ENCODE peak calls at places on chromosomes 6 and 20, in six cellular contexts. M is type B pancreatic cell, H is GM06990, P is nephron progenitor cell, Z is GM12865, G is MCF 10A. K is an unnamed sample.

GRCh38 chr20:3765171-3765887 is 2.2 kb downstream of the ADISSP start:
- DNase-seq in M (no peak), H (no peak), P (no peak), Z (no peak), G (no peak), K (no peak)

GRCh38 chr6:139236105-139236504 is 55.7 kb downstream of the TXLNB start:
- DNase-seq in M (no peak), H (no peak), P (no peak), Z (no peak), G (no peak), K (peak; percentile 40)

GRCh38 chr6:117629119-117629518 is 26.8 kb upstream of the GOPC start:
- DNase-seq in M (no peak), H (no peak), P (no peak), Z (no peak), G (no peak), K (no peak)

GRCh38 chr20:56924976-56925695 is 296.0 kb downstream of the TFAP2C start:
- DNase-seq in M (peak; percentile 83), H (no peak), P (peak; percentile 86), Z (no peak), G (no peak), K (no peak)

GRCh38 chr6:20715135-20715806 is 181.0 kb downstream of the CDKAL1 start:
- DNase-seq in M (no peak), H (no peak), P (no peak), Z (no peak), G (no peak), K (no peak)

GRCh38 chr6:119096683-119097310 is 18.3 kb upstream of the FAM184A start:
- DNase-seq in M (no peak), H (no peak), P (no peak), Z (no peak), G (peak; percentile 86), K (no peak)

GRCh38 chr6:151034825-151035781 is 169.6 kb downstream of the MTHFD1L start:
- DNase-seq in M (no peak), H (no peak), P (no peak), Z (no peak), G (no peak), K (no peak)

GRCh38 chr6:108448481-108448880 is 112.2 kb upstream of the FOXO3 start:
- DNase-seq in M (no peak), H (no peak), P (no peak), Z (no peak), G (no peak), K (no peak)

GRCh38 chr20:49942942-49943341 is 6.7 kb downstream of the RNF114 start:
- DNase-seq in M (no peak), H (no peak), P (no peak), Z (no peak), G (no peak), K (no peak)

GRCh38 chr6:17493286-17493685 is 99.9 kb downstream of the CAP2 start:
- DNase-seq in M (peak; percentile 20), H (no peak), P (no peak), Z (no peak), G (peak; percentile 73), K (no peak)

GRCh38 chr6:17343215-17343614 is 50.2 kb upstream of the CAP2 start:
- DNase-seq in M (no peak), H (no peak), P (no peak), Z (no peak), G (no peak), K (no peak)

GRCh38 chr6:148112851-148113319 is 229.8 kb upstream of the SASH1 start:
- DNase-seq in M (no peak), H (no peak), P (no peak), Z (no peak), G (peak; percentile 43), K (no peak)

GRCh38 chr20:53847118-53847842 is 223.1 kb downstream of the BCAS1 start:
- DNase-seq in M (no peak), H (no peak), P (no peak), Z (peak; percentile 54), G (no peak), K (no peak)

GRCh38 chr6:42131531-42131930 is 10.9 kb downstream of the C6orf132 start:
- DNase-seq in M (no peak), H (no peak), P (no peak), Z (no peak), G (no peak), K (no peak)

GRCh38 chr6:49662231-49662876 is 25.7 kb upstream of the RHAG start:
- DNase-seq in M (no peak), H (no peak), P (no peak), Z (no peak), G (no peak), K (no peak)

GRCh38 chr20:44247676-44248419 is 740 bp downstream of the GDAP1L1 start:
- DNase-seq in M (peak; percentile 79), H (no peak), P (peak; percentile 90), Z (peak; percentile 24), G (peak; percentile 39), K (no peak)

GRCh38 chr6:150198532-150198931 is 55.7 kb downstream of the PPP1R14C start:
- DNase-seq in M (no peak), H (no peak), P (no peak), Z (no peak), G (no peak), K (no peak)

GRCh38 chr6:108914235-108915022 is 66.2 kb downstream of the ARMC2 start:
- DNase-seq in M (no peak), H (no peak), P (peak; percentile 7), Z (peak; percentile 37), G (peak; percentile 29), K (no peak)

GRCh38 chr6:124684621-124685020 is 277.6 kb upstream of the RNF217 start:
- DNase-seq in M (no peak), H (no peak), P (no peak), Z (no peak), G (no peak), K (no peak)

GRCh38 chr20:36098364-36098763 is 56.2 kb upstream of the EPB41L1 start:
- DNase-seq in M (no peak), H (peak; percentile 64), P (no peak), Z (peak; percentile 75), G (peak; percentile 82), K (no peak)

GRCh38 chr20:53642196-53643030 is 48.8 kb upstream of the ZNF217 start:
- DNase-seq in M (no peak), H (no peak), P (peak; percentile 14), Z (peak; percentile 72), G (peak; percentile 66), K (no peak)

GRCh38 chr6:81995548-81996289 is 243.2 kb upstream of the TENT5A start:
- DNase-seq in M (no peak), H (no peak), P (no peak), Z (no peak), G (no peak), K (no peak)

GRCh38 chr6:82691997-82692396 is 328.4 kb downstream of the TPBG start:
- DNase-seq in M (no peak), H (no peak), P (no peak), Z (no peak), G (no peak), K (no peak)

DNA sequence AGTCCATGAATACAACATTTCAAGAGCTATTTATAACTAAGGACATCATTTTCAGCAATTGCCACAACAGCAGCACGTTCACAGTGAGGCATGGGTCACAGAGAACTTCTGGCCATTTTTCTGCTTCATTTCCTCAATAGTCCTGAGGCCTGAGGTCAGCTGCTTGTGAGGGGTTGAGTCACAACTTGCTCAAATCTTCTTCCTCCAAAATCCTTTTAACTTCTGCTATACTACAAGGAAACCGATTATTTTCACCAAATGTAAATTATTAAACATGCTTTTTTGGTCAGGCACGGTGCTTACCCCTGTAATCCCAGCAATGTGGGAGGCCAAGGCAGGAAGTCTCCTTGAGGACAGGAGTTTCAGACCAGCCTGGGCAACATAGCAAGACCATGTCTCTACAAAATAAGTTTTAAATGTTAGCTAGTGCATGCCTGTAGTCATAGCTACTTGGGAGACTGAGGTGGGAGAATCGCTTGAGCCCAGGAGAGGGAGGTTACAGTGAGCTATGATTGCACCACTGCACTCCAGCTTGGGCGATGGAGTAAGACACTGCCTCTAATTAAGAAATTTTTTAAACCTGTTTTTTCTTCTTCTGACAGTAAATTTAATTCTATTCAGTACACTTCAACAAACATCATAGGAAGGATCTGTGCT is 11.2 kb upstream of the SLC16A10 start:
- DNase-seq in M (no peak), H (no peak), P (no peak), Z (no peak), G (no peak), K (no peak)
- TF ChIP-seq CTCF in M (no peak), H (no peak), P (no peak), Z (no peak), G (no peak), K (no peak)

DNA sequence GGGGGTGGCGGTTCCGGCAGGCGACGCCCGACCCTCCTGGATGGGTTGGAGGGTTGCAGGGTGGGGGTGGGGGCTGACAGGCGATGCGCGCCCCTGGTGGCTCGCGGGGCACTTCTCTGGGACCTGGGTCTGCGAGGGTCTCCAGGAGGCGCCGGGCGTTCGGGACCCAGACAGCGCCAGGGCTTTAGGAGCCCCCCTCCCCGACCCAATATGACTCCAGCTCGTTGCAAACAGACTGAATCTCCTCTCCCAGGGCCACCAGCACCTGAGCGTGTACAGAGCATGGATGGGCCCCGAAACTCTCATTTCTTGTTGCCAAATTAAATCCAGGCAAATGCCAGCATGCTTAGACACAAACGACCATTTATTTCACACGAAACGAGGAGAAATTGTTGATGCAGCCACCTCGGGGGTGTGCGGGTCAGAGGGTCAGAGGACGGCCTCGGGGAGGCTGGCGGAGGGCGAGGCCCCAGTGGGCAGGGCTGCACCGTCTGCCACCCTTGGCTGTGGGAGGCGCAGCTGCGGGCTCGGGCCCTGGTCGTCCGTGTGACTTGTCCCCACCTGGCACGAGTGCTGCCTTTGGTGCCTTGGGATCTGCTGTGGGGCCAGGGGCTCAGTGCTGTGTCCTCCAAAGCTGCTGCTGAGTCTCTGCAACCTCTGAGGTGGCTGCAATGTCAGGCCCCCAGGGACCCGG is 20.9 kb upstream of the GATA5 start:
- DNase-seq in M (no peak), H (no peak), P (peak; percentile 80), Z (peak; percentile 20), G (no peak), K (no peak)
- TF ChIP-seq CTCF in M (peak; percentile 86), H (peak; percentile 62), P (peak; percentile 78), Z (peak; percentile 53), G (peak; percentile 85), K (peak; percentile 57)

GRCh38 chr6:156752666-156753301 is 24.4 kb upstream of the ARID1B start:
- DNase-seq in M (no peak), H (peak; percentile 62), P (peak; percentile 15), Z (peak; percentile 68), G (peak; percentile 26), K (no peak)
- TF ChIP-seq CTCF in M (no peak), H (peak; percentile 65), P (peak; percentile 11), Z (peak; percentile 49), G (no peak), K (no peak)

DNA sequence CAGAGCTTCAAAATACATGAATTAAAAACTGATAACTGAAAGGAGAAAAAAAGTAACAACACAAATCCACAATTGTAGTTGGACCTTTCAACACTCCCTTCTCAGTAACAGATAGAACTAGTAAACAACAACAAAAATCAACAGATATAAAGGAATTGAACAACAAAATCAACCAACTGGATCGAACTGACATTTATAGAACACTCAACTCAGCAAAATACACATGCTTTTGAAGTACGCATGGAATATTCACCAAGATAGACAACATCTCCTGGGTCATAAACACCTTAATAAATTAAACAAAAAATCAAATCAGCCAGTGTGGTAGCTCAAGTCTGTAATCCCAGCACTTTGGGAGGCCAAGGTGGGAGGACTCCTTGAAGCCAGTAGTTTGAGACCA is 63.3 kb downstream of the ILRUN start:
- DNase-seq in M (no peak), H (no peak), P (no peak), Z (no peak), G (no peak), K (no peak)
- TF ChIP-seq CTCF in M (no peak), H (no peak), P (no peak), Z (no peak), G (no peak), K (no peak)